ENCODE peak calls at places on chromosomes 13 and 19, in seven cellular contexts. C is heart right ventricle; G is psoas muscle; P is CD8-positive, alpha-beta T cell; M is thoracic aorta; X is mesenchymal stem cell; V is tibial nerve. O is an unnamed sample. For H3K4me1, H3K36me3 and H3K9me3, the result is how much of the 10 kb centered on the place peaks cover.

GRCh38 chr13:66425741-66426140 is 804.4 kb downstream of the PCDH9 start:
- DNase-seq in M (no peak), P (no peak), G (no peak), V (no peak), C (no peak), X (peak), O (no peak)

GRCh38 chr13:35557475-35557874 is 81.0 kb upstream of the MAB21L1 start:
- DNase-seq in X (no peak), P (no peak), C (no peak), V (no peak), M (no peak), G (no peak), O (no peak)

GRCh38 chr13:98415326-98416070 is 161.4 kb downstream of the STK24 start:
- DNase-seq in P (no peak), M (no peak), G (no peak), X (no peak), V (no peak), C (no peak), O (no peak)

GRCh38 chr13:32045963-32046785 is 14.6 kb downstream of the FRY start:
- DNase-seq in P (no peak), G (no peak), V (no peak), X (peak), M (no peak), C (no peak), O (no peak)

GRCh38 chr13:107450931-107451330 is 764.4 kb downstream of the LIG4 start:
- DNase-seq in M (peak), C (peak), P (no peak), X (peak), G (peak), V (no peak), O (no peak)

GRCh38 chr19:13195678-13196077 is 45.5 kb downstream of the IER2 start:
- DNase-seq in X (no peak), C (no peak), V (no peak), M (no peak), P (peak), G (no peak), O (peak)

GRCh38 chr13:73722120-73722519 is 412.1 kb downstream of the KLF12 start:
- DNase-seq in C (no peak), M (no peak), P (no peak), X (peak), V (no peak), G (no peak), O (no peak)

GRCh38 chr19:46717716-46718143 is 816 bp upstream of the PRKD2 start:
- DNase-seq in C (no peak), P (peak), V (no peak), M (no peak), X (no peak), G (no peak), O (peak)

GRCh38 chr19:19067276-19068072 is 3.7 kb downstream of the SLC25A42 start:
- DNase-seq in X (no peak), P (no peak), V (no peak), M (no peak), C (peak), G (peak), O (no peak)
- H3K4me1 ChIP-seq in X (under half), P (under half), V (under half), M (under half), C (half or more), G (under half), O (under half)

DNA sequence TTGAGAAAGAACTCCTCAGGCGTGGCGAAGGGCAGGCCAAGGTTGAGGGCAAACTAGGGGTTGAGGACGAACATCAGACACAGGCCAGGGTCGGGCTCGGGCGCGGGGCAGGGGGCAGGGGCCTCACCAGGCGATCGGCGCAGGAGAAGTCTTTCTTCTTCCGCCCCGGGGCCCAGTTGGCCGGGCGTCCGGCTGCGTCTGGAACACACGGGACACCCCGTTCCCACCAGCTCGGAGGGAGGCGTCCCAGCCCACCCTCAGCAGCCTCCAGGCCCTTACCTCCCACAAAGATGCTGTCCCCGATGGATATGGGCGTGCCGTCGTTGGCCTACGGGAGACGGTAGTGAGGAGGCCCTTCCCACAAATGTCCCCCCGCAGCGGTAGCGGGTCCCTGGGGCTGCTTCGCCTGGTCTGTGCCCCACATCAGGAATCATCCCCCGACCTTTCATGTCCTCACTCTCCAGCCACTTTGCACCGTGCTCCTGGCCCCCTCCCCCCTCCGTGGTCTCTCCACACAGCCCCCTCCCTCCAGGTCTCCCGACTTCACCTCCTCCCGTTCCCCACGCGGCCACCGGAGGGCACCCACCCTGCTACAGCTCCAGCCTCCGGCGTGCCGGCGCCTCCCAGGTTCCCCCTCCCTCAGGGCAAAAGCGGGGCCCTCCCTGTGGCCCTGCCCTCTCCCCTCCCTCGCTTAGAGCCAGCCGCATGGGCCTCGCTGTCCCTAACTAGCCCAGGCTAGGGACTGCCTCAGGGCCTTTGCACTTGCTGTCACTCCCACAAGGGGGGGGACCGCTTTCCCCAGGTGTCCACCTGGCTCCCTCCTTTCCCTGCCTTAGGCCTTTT is 4.7 kb downstream of the PNKP start:
- DNase-seq in G (no peak), P (no peak), X (peak), C (no peak), M (no peak), V (no peak), O (no peak)
- H3K36me3 ChIP-seq in G (half or more), P (under half), X (half or more), C (under half), M (under half), V (under half), O (under half)

DNA sequence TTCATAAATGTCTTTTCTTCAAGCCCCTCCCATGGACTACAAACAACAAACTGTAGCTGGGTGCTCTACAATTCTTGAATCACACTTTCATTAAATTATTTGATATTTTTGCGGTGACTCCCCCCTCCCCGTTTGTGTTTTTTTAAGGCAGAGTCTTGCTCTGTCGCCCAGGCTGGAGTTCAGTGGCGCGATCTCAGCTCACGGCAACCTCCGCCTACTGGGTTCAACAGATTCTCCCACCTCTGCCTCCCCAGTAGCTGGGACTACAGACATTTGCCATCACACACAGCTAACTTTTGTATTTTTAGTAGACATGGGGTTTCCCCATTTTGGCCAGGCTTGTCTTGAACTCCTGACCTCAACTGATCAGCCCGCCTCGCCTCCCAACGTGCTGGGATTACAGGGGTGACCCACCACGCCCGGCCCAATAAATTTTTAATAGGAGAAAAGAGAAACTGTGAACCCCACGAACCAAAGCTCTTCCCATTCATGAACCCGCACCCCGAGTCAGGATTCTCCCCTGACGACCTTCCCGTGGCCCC is 705 bp downstream of the ZNF506 start:
- DNase-seq in M (no peak), P (no peak), G (no peak), X (no peak), C (no peak), V (no peak), O (peak)
- H3K9me3 ChIP-seq in M (under half), P (under half), G (under half), X (half or more), C (under half), V (under half), O (under half)

DNA sequence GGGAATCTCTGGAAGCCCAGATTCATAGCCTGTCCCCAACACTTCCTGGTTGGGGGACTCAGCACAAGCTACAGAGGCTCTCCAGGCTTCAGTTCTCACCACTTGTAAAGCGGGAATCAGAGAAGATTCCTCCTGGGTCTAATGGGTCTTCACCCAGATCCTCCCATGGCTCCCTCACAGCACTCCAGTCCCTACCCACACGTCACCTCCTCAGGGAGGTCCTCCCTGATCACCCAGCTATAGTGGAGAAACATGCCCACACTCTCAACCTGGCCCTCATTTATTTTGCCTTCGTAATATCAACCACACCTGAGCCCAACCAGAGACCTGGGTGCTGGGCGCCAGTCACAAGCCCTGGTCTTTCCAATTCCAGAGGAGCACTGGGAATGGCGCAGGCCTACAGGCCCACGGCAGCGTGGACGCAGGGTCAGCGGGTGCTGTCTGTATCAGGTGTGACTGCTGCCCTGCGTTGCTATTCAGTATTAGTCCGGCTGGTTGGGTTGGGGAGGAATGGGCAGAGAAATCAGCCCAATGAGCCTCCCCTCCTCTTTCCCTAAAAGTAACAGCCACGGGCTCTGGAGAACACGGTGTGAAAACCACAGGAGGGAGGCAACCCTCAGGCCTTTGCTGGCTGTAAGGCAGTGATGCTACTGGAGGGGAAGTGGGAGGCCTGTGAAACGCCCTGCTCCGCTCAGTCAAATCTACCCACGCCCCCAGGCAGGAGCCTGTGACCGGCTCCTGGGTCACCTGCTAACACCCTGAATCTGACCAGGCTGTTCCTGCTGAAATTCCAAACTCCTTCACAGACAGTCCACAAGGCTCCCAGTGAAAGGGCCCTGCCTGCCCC is 5.2 kb downstream of the AKT2 start:
- DNase-seq in M (no peak), C (no peak), G (no peak), X (no peak), P (peak), V (no peak), O (no peak)
- H3K4me1 ChIP-seq in M (half or more), C (half or more), G (half or more), X (half or more), P (half or more), V (under half), O (under half)

GRCh38 chr13:45519473-45519872 is 54.7 kb downstream of the COG3 start:
- DNase-seq in V (no peak), G (no peak), M (no peak), C (no peak), X (no peak), P (no peak), O (no peak)
- H3K36me3 ChIP-seq in V (under half), G (half or more), M (under half), C (under half), X (under half), P (half or more), O (half or more)

DNA sequence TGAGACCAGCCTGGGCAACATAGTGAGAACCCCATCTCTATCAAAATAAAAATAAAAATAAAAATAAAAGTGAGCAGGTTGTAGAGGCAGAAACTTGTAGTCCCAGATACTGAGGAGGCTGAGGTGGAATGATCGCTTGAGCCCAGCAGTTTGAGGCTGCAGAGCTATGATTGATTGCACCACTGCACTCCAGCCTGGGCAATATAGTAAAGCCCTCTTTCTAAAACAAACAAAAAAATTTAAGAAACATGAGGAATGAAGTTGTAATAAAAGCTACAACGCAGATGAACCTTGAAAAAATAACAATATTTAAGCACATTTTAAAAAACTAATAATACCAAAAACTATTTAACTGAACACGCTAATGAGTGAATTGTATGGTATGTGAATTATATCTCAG is 919.3 kb downstream of the UQCRFS1 start:
- DNase-seq in V (no peak), X (no peak), C (no peak), M (no peak), P (no peak), G (no peak), O (no peak)
- H3K9me3 ChIP-seq in V (under half), X (under half), C (under half), M (under half), P (under half), G (under half), O (under half)

DNA sequence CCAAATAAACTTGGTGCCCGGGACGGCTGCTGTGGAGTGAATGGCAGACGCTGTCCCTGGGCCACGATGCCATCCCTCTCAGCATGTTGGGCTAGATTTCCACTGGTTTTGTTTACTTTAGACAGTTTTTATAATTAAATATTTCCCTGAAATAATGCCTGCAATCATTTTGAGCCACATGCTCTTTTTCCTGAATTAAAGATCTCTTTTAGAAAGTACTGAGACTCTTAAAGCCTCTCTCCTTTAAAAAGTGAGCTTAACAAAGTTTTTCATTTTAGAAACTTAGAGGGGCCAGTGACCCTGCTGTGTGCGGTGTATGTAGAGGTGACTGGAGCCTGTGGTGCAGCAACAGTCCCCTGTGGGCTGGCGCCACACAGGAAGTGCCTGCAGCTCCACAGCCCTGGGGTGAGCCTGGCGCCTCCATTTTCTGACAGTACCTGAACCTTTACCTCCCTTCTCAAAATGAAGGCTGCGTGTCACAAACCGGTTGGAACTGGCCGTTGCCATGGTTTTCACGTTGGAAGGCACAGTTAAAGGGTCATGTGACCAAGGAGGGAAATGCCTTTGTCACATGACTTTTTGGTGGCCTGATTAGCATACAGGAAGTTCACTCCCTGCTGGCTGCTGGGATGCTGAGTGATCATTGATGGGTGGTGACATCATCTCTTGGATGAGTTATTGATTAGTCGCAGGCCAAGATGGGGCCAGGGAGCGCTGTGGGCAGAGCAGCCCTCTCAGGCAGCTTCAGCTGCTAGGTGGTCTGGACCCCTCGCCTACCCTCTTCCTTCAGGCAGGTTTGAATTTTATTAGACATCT is 26.3 kb downstream of the TSSK6 start:
- DNase-seq in V (peak), C (peak), G (peak), X (peak), P (peak), M (peak), O (peak)
- H3K4me1 ChIP-seq in V (under half), C (half or more), G (under half), X (half or more), P (half or more), M (under half), O (under half)

DNA sequence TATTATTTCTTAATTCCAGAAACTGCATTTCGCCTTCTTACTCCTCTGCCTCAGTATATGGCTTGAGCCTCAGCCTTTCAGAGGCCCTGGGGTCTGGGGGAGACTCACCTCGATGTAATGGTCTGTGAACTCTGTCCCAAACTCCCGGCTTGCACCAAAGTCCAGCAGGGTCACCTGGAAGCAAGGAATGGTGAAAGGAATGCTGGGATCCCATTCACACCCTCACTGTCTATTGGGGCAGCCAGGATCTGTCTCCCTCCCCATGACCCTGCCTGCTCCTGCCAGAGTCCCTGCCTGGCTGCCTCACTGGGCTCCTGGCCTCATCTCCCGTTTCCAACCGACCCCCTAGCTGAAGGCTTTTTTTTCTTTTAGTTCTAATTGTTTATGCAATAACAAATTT is 5.4 kb upstream of the NUMBL start:
- DNase-seq in C (no peak), M (no peak), V (no peak), G (no peak), X (no peak), P (no peak), O (no peak)
- H3K36me3 ChIP-seq in C (under half), M (under half), V (under half), G (under half), X (half or more), P (under half), O (under half)

GRCh38 chr19:22438011-22438410 is 15.9 kb upstream of the ZNF98 start:
- DNase-seq in M (no peak), P (no peak), X (no peak), G (no peak), V (no peak), C (no peak), O (no peak)
- H3K9me3 ChIP-seq in M (half or more), P (under half), X (under half), G (under half), V (under half), C (half or more), O (under half)